ENCODE peak calls at places on chromosomes 2 and 18, in seven cellular contexts. One of them, this sample, is unnamed.

GRCh38 chr2:67311536-67311935 is 85.6 kb upstream of the ETAA1 start:
- DNase-seq in GM06990: no peak
- DNase-seq in body of pancreas: no peak
- DNase-seq in activated naive CD4-positive, alpha-beta T cell treated with anti-CD3 and anti-CD28 coated beads for 36 hours: no peak
- DNase-seq in NCI-H187: no peak
- DNase-seq in SK-N-SH: peak
- DNase-seq in MV-4-11: no peak
- DNase-seq in this sample: no peak

GRCh38 chr2:25618676-25619075 is 54.7 kb downstream of the DTNB start:
- DNase-seq in GM06990: no peak
- DNase-seq in body of pancreas: no peak
- DNase-seq in activated naive CD4-positive, alpha-beta T cell treated with anti-CD3 and anti-CD28 coated beads for 36 hours: no peak
- DNase-seq in NCI-H187: no peak
- DNase-seq in SK-N-SH: no peak
- DNase-seq in MV-4-11: no peak
- DNase-seq in this sample: no peak

GRCh38 chr18:78427081-78427480 is 552.5 kb upstream of the SALL3 start:
- DNase-seq in GM06990: no peak
- DNase-seq in body of pancreas: no peak
- DNase-seq in activated naive CD4-positive, alpha-beta T cell treated with anti-CD3 and anti-CD28 coated beads for 36 hours: no peak
- DNase-seq in NCI-H187: no peak
- DNase-seq in SK-N-SH: no peak
- DNase-seq in MV-4-11: no peak
- DNase-seq in this sample: no peak

GRCh38 chr2:96760986-96761832 is 507 bp downstream of the CNNM4 start:
- DNase-seq in GM06990: no peak
- DNase-seq in body of pancreas: peak
- DNase-seq in activated naive CD4-positive, alpha-beta T cell treated with anti-CD3 and anti-CD28 coated beads for 36 hours: peak
- DNase-seq in NCI-H187: peak
- DNase-seq in SK-N-SH: no peak
- DNase-seq in MV-4-11: no peak
- DNase-seq in this sample: no peak

GRCh38 chr2:23287250-23287704 is 97.7 kb upstream of the KLHL29 start:
- DNase-seq in GM06990: no peak
- DNase-seq in body of pancreas: no peak
- DNase-seq in activated naive CD4-positive, alpha-beta T cell treated with anti-CD3 and anti-CD28 coated beads for 36 hours: no peak
- DNase-seq in NCI-H187: no peak
- DNase-seq in SK-N-SH: no peak
- DNase-seq in MV-4-11: no peak
- DNase-seq in this sample: no peak

GRCh38 chr18:75223687-75224347 is 13.2 kb downstream of the TSHZ1 start:
- DNase-seq in GM06990: no peak
- DNase-seq in body of pancreas: no peak
- DNase-seq in activated naive CD4-positive, alpha-beta T cell treated with anti-CD3 and anti-CD28 coated beads for 36 hours: no peak
- DNase-seq in NCI-H187: peak
- DNase-seq in SK-N-SH: no peak
- DNase-seq in MV-4-11: peak
- DNase-seq in this sample: peak

GRCh38 chr18:67515987-67516431 is 511 bp downstream of the DSEL start:
- DNase-seq in GM06990: peak
- DNase-seq in body of pancreas: peak
- DNase-seq in activated naive CD4-positive, alpha-beta T cell treated with anti-CD3 and anti-CD28 coated beads for 36 hours: peak
- DNase-seq in NCI-H187: peak
- DNase-seq in SK-N-SH: peak
- DNase-seq in MV-4-11: no peak
- DNase-seq in this sample: peak

GRCh38 chr2:74597456-74597855 is 42.9 kb downstream of the DOK1 start:
- DNase-seq in GM06990: no peak
- DNase-seq in body of pancreas: no peak
- DNase-seq in activated naive CD4-positive, alpha-beta T cell treated with anti-CD3 and anti-CD28 coated beads for 36 hours: no peak
- DNase-seq in NCI-H187: no peak
- DNase-seq in SK-N-SH: peak
- DNase-seq in MV-4-11: no peak
- DNase-seq in this sample: no peak

GRCh38 chr18:7567487-7568425 is 640 bp downstream of the PTPRM start:
- DNase-seq in GM06990: peak
- DNase-seq in body of pancreas: peak
- DNase-seq in activated naive CD4-positive, alpha-beta T cell treated with anti-CD3 and anti-CD28 coated beads for 36 hours: no peak
- DNase-seq in NCI-H187: no peak
- DNase-seq in SK-N-SH: peak
- DNase-seq in MV-4-11: no peak
- DNase-seq in this sample: no peak

GRCh38 chr2:101130081-101130480 is 21.1 kb downstream of the TBC1D8 start:
- DNase-seq in GM06990: no peak
- DNase-seq in body of pancreas: no peak
- DNase-seq in activated naive CD4-positive, alpha-beta T cell treated with anti-CD3 and anti-CD28 coated beads for 36 hours: no peak
- DNase-seq in NCI-H187: no peak
- DNase-seq in SK-N-SH: no peak
- DNase-seq in MV-4-11: no peak
- DNase-seq in this sample: no peak

GRCh38 chr2:11152591-11152990 is 2.7 kb upstream of the SLC66A3 start:
- DNase-seq in GM06990: no peak
- DNase-seq in body of pancreas: no peak
- DNase-seq in activated naive CD4-positive, alpha-beta T cell treated with anti-CD3 and anti-CD28 coated beads for 36 hours: no peak
- DNase-seq in NCI-H187: no peak
- DNase-seq in SK-N-SH: no peak
- DNase-seq in MV-4-11: no peak
- DNase-seq in this sample: no peak

GRCh38 chr2:70070557-70071268 is 16.6 kb upstream of the PCBP1 start:
- DNase-seq in GM06990: no peak
- DNase-seq in body of pancreas: peak
- DNase-seq in activated naive CD4-positive, alpha-beta T cell treated with anti-CD3 and anti-CD28 coated beads for 36 hours: peak
- DNase-seq in NCI-H187: peak
- DNase-seq in SK-N-SH: peak
- DNase-seq in MV-4-11: peak
- DNase-seq in this sample: peak

GRCh38 chr18:58753976-58754375 is 82.7 kb downstream of the MALT1 start:
- DNase-seq in GM06990: no peak
- DNase-seq in body of pancreas: no peak
- DNase-seq in activated naive CD4-positive, alpha-beta T cell treated with anti-CD3 and anti-CD28 coated beads for 36 hours: no peak
- DNase-seq in NCI-H187: no peak
- DNase-seq in SK-N-SH: no peak
- DNase-seq in MV-4-11: no peak
- DNase-seq in this sample: no peak

GRCh38 chr2:10045561-10046355 is 2.4 kb downstream of the KLF11 start:
- DNase-seq in GM06990: no peak
- DNase-seq in body of pancreas: peak
- DNase-seq in activated naive CD4-positive, alpha-beta T cell treated with anti-CD3 and anti-CD28 coated beads for 36 hours: no peak
- DNase-seq in NCI-H187: no peak
- DNase-seq in SK-N-SH: no peak
- DNase-seq in MV-4-11: no peak
- DNase-seq in this sample: no peak

GRCh38 chr18:33334781-33335180 is 105.7 kb downstream of the CCDC178 start:
- DNase-seq in GM06990: no peak
- DNase-seq in body of pancreas: no peak
- DNase-seq in activated naive CD4-positive, alpha-beta T cell treated with anti-CD3 and anti-CD28 coated beads for 36 hours: no peak
- DNase-seq in NCI-H187: no peak
- DNase-seq in SK-N-SH: no peak
- DNase-seq in MV-4-11: no peak
- DNase-seq in this sample: no peak

GRCh38 chr2:46006634-46007033 is 290.6 kb upstream of the EPAS1 start:
- DNase-seq in GM06990: no peak
- DNase-seq in body of pancreas: no peak
- DNase-seq in activated naive CD4-positive, alpha-beta T cell treated with anti-CD3 and anti-CD28 coated beads for 36 hours: no peak
- DNase-seq in NCI-H187: no peak
- DNase-seq in SK-N-SH: no peak
- DNase-seq in MV-4-11: no peak
- DNase-seq in this sample: no peak

GRCh38 chr2:200592414-200593075 is 6.7 kb downstream of the AOX1 start:
- DNase-seq in GM06990: no peak
- DNase-seq in body of pancreas: peak
- DNase-seq in activated naive CD4-positive, alpha-beta T cell treated with anti-CD3 and anti-CD28 coated beads for 36 hours: peak
- DNase-seq in NCI-H187: no peak
- DNase-seq in SK-N-SH: no peak
- DNase-seq in MV-4-11: peak
- DNase-seq in this sample: peak